ENCODE peak calls at places on chromosomes 6 and 20, in seven cellular contexts. One of them, this sample, is unnamed.

GRCh38 chr6:37891072-37891471 is 71.5 kb downstream of the ZFAND3 start:
- DNase-seq in GM23338: no peak
- DNase-seq in right atrium auricular region: no peak
- DNase-seq in lower lobe of right lung: no peak
- DNase-seq in left lung: no peak
- DNase-seq in A549: no peak
- DNase-seq in RWPE2: no peak
- DNase-seq in this sample: no peak

GRCh38 chr20:47773381-47773786 is 11.9 kb downstream of the SULF2 start:
- DNase-seq in GM23338: no peak
- DNase-seq in right atrium auricular region: no peak
- DNase-seq in lower lobe of right lung: peak; percentile 57
- DNase-seq in left lung: no peak
- DNase-seq in A549: no peak
- DNase-seq in RWPE2: no peak
- DNase-seq in this sample: no peak

GRCh38 chr20:19026121-19026878 is 186.1 kb upstream of the SLC24A3 start:
- DNase-seq in GM23338: no peak
- DNase-seq in right atrium auricular region: no peak
- DNase-seq in lower lobe of right lung: no peak
- DNase-seq in left lung: no peak
- DNase-seq in A549: no peak
- DNase-seq in RWPE2: no peak
- DNase-seq in this sample: no peak

GRCh38 chr20:20780127-20780822 is 67.8 kb upstream of the RALGAPA2 start:
- DNase-seq in GM23338: peak; percentile 19
- DNase-seq in right atrium auricular region: peak; percentile 87
- DNase-seq in lower lobe of right lung: peak; percentile 93
- DNase-seq in left lung: peak; percentile 88
- DNase-seq in A549: no peak
- DNase-seq in RWPE2: peak; percentile 76
- DNase-seq in this sample: peak; percentile 29

GRCh38 chr6:2791124-2792050 is 26.2 kb downstream of the WRNIP1 start:
- DNase-seq in GM23338: peak; percentile 87
- DNase-seq in right atrium auricular region: peak; percentile 85
- DNase-seq in lower lobe of right lung: peak; percentile 69
- DNase-seq in left lung: peak; percentile 73
- DNase-seq in A549: peak; percentile 74
- DNase-seq in RWPE2: no peak
- DNase-seq in this sample: peak; percentile 83

GRCh38 chr6:139587469-139587868 is 213.0 kb upstream of the CITED2 start:
- DNase-seq in GM23338: no peak
- DNase-seq in right atrium auricular region: no peak
- DNase-seq in lower lobe of right lung: no peak
- DNase-seq in left lung: no peak
- DNase-seq in A549: no peak
- DNase-seq in RWPE2: no peak
- DNase-seq in this sample: peak; percentile 79

GRCh38 chr6:144197919-144198318 is 47.6 kb downstream of the STX11 start:
- DNase-seq in GM23338: no peak
- DNase-seq in right atrium auricular region: no peak
- DNase-seq in lower lobe of right lung: no peak
- DNase-seq in left lung: no peak
- DNase-seq in A549: no peak
- DNase-seq in RWPE2: no peak
- DNase-seq in this sample: no peak

GRCh38 chr6:15770347-15771143 is 107.7 kb upstream of the DTNBP1 start:
- DNase-seq in GM23338: no peak
- DNase-seq in right atrium auricular region: no peak
- DNase-seq in lower lobe of right lung: no peak
- DNase-seq in left lung: no peak
- DNase-seq in A549: no peak
- DNase-seq in RWPE2: no peak
- DNase-seq in this sample: peak; percentile 47

GRCh38 chr6:13988049-13988738 is 63.4 kb downstream of the RNF182 start:
- DNase-seq in GM23338: no peak
- DNase-seq in right atrium auricular region: no peak
- DNase-seq in lower lobe of right lung: no peak
- DNase-seq in left lung: no peak
- DNase-seq in A549: no peak
- DNase-seq in RWPE2: no peak
- DNase-seq in this sample: no peak

GRCh38 chr6:120608826-120609225 is 725.5 kb downstream of the TBC1D32 start:
- DNase-seq in GM23338: no peak
- DNase-seq in right atrium auricular region: no peak
- DNase-seq in lower lobe of right lung: no peak
- DNase-seq in left lung: no peak
- DNase-seq in A549: no peak
- DNase-seq in RWPE2: no peak
- DNase-seq in this sample: peak; percentile 20

GRCh38 chr6:5175195-5175594 is 85.6 kb downstream of the LYRM4 start:
- DNase-seq in GM23338: peak; percentile 90
- DNase-seq in right atrium auricular region: no peak
- DNase-seq in lower lobe of right lung: no peak
- DNase-seq in left lung: no peak
- DNase-seq in A549: no peak
- DNase-seq in RWPE2: no peak
- DNase-seq in this sample: no peak

GRCh38 chr20:31594558-31595379 is 10.3 kb upstream of the ID1 start:
- DNase-seq in GM23338: peak; percentile 91
- DNase-seq in right atrium auricular region: peak; percentile 63
- DNase-seq in lower lobe of right lung: peak; percentile 55
- DNase-seq in left lung: no peak
- DNase-seq in A549: no peak
- DNase-seq in RWPE2: no peak
- DNase-seq in this sample: no peak

GRCh38 chr6:20034408-20034769 is 177.9 kb downstream of the MBOAT1 start:
- DNase-seq in GM23338: no peak
- DNase-seq in right atrium auricular region: no peak
- DNase-seq in lower lobe of right lung: no peak
- DNase-seq in left lung: no peak
- DNase-seq in A549: no peak
- DNase-seq in RWPE2: no peak
- DNase-seq in this sample: no peak

DNA sequence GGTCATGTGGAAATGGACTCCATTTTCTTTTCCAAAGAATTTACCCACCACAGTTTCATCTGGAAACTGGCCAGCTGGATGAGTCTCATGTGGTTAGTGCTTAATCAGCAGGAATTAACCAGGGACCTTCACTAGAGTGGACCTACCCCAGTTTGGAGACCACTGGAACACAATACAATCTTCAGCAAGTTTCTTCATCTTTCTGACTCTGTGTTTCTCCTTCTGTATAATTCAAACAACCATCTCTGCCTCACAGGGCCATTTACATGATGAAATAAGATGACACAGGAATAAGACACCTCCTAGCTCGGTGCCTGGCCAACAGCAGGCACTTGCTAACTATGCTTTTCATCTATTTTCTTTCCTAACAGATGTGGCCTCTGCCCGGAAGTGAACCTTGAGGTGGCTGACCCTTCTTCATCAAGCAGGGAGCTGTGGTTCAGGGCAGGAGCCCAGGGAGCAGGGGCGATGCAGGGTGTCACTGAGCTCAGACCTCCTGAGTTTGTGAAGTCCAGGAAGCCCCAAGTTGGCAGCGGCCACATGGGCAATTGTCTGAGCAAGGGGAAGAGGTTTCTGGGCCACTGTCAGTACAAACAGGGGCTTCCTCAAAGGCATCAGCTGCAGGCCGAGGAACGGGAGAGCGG is 98.8 kb downstream of the SOD2 start:
- DNase-seq in GM23338: no peak
- DNase-seq in right atrium auricular region: no peak
- DNase-seq in lower lobe of right lung: no peak
- DNase-seq in left lung: no peak
- DNase-seq in A549: no peak
- DNase-seq in RWPE2: no peak
- DNase-seq in this sample: peak; percentile 13
- H3K27ac ChIP-seq in GM23338: no peak overlapping the region
- H3K27ac ChIP-seq in right atrium auricular region: no peak overlapping the region
- H3K27ac ChIP-seq in lower lobe of right lung: no peak overlapping the region
- H3K27ac ChIP-seq in left lung: no peak overlapping the region
- H3K27ac ChIP-seq in A549: peak overlapping the region; percentile 68
- H3K27ac ChIP-seq in RWPE2: peak overlapping the region; percentile 76
- H3K27ac ChIP-seq in this sample: peak overlapping the region; percentile 38

DNA sequence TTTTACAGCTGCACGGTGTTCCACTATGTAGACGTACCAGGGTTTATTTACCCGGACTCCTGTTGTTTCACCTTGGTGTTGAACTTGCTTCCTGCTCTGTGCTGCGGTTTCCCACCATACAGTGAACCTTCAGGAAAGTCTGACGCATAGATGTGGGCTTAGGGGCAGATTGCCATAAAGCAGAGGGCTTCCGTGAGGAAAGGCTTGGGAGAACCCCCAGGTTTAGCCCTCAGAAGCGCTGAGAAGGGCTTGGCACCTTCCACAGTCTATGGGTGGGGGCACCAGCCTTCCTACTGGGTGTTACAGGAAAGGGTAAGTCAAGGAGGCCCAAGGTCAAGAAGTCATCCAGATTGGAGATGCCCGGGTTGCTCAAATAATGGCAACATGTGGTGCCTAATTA is 19.2 kb upstream of the MRPS18A start:
- DNase-seq in GM23338: no peak
- DNase-seq in right atrium auricular region: no peak
- DNase-seq in lower lobe of right lung: no peak
- DNase-seq in left lung: no peak
- DNase-seq in A549: no peak
- DNase-seq in RWPE2: no peak
- DNase-seq in this sample: no peak
- H3K4me1 ChIP-seq in GM23338: peaks cover 31% of the 10 kb centered on the region
- H3K4me1 ChIP-seq in right atrium auricular region: no peaks in the 10 kb centered on the region
- H3K4me1 ChIP-seq in lower lobe of right lung: peaks cover 59% of the 10 kb centered on the region
- H3K4me1 ChIP-seq in left lung: peaks cover 31% of the 10 kb centered on the region
- H3K4me1 ChIP-seq in A549: peaks cover 62% of the 10 kb centered on the region
- H3K4me1 ChIP-seq in RWPE2: peaks cover 25% of the 10 kb centered on the region
- H3K4me1 ChIP-seq in this sample: peaks cover 13% of the 10 kb centered on the region

GRCh38 chr6:159303784-159304183 is 134.6 kb downstream of the FNDC1 start:
- DNase-seq in GM23338: no peak
- DNase-seq in right atrium auricular region: no peak
- DNase-seq in lower lobe of right lung: no peak
- DNase-seq in left lung: no peak
- DNase-seq in A549: no peak
- DNase-seq in RWPE2: no peak
- DNase-seq in this sample: no peak

GRCh38 chr6:159305159-159305558 is 136.0 kb downstream of the FNDC1 start:
- DNase-seq in GM23338: no peak
- DNase-seq in right atrium auricular region: no peak
- DNase-seq in lower lobe of right lung: no peak
- DNase-seq in left lung: no peak
- DNase-seq in A549: no peak
- DNase-seq in RWPE2: no peak
- DNase-seq in this sample: no peak

GRCh38 chr6:159302196-159302595 is 133.0 kb downstream of the FNDC1 start:
- DNase-seq in GM23338: no peak
- DNase-seq in right atrium auricular region: no peak
- DNase-seq in lower lobe of right lung: no peak
- DNase-seq in left lung: no peak
- DNase-seq in A549: no peak
- DNase-seq in RWPE2: no peak
- DNase-seq in this sample: no peak

GRCh38 chr6:159306134-159306537 is 136.9 kb downstream of the FNDC1 start:
- DNase-seq in GM23338: no peak
- DNase-seq in right atrium auricular region: no peak
- DNase-seq in lower lobe of right lung: no peak
- DNase-seq in left lung: no peak
- DNase-seq in A549: no peak
- DNase-seq in RWPE2: no peak
- DNase-seq in this sample: no peak

DNA sequence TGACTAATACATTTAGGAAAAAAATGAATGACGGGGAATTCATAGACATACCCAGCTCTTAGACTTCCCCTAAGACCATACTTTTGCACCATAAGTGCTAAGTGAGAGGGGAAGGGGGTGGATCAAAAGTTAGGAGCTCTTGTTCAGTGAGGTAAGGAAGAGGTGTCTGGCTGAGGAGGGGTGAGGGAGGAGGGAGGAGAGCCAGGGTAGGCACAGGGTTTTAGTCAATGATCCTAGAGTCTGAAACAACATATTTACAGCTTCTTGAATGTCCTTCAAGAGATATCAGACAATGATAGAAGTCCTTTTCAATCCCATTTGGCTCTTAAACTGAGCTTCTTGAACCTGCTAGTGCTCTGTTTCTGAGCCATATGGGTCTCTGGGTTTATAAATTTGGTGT is 135.4 kb downstream of the FNDC1 start:
- DNase-seq in GM23338: no peak
- DNase-seq in right atrium auricular region: no peak
- DNase-seq in lower lobe of right lung: no peak
- DNase-seq in left lung: no peak
- DNase-seq in A549: no peak
- DNase-seq in RWPE2: no peak
- DNase-seq in this sample: no peak
- TF ChIP-seq CTCF in GM23338: no peak
- TF ChIP-seq CTCF in right atrium auricular region: no peak
- TF ChIP-seq CTCF in lower lobe of right lung: no peak
- TF ChIP-seq CTCF in left lung: no peak
- TF ChIP-seq CTCF in A549: no peak
- TF ChIP-seq CTCF in RWPE2: no peak
- TF ChIP-seq CTCF in this sample: no peak

DNA sequence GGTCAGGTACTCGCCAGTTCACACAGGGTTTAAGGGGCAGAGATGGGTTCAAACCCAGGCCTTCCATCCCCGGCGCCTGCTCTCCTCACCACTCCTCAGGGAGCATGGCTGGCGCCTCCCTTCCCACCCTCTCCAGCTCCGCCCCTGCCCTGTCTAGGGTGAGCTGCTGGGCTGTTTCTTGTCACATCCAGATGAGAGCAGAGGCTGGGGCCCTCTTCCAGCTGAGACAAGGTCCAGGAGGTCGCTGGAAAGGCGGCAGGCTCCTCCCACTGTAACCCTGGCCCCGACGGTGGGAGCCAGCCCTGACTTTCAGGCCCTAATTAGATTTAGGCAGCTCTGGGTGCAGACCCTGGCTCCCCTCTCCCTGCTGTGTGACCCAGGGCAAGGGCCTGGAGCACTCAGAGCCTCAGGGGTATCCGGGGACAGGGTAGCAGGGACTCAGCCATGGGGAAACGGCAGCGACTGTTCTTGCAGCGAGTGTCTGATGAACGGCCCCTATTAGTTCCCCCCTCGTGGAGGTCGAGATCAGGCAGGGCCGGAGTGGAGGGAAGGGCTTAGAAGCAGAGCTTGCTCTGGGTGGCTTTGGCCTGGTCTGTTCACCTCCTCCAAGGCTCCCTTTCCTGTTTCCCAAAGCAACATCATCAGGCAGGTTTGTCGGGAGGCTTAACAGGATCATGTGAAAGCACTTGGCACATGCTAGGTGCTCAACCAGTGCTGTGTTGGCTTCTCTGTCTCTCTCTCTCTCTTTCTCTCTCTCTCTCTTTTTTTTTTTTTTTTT is 33.4 kb downstream of the SNAI1 start:
- DNase-seq in GM23338: no peak
- DNase-seq in right atrium auricular region: no peak
- DNase-seq in lower lobe of right lung: no peak
- DNase-seq in left lung: no peak
- DNase-seq in A549: no peak
- DNase-seq in RWPE2: no peak
- DNase-seq in this sample: no peak
- H3K27ac ChIP-seq in GM23338: no peak overlapping the region
- H3K27ac ChIP-seq in right atrium auricular region: no peak overlapping the region
- H3K27ac ChIP-seq in lower lobe of right lung: no peak overlapping the region
- H3K27ac ChIP-seq in left lung: no peak overlapping the region
- H3K27ac ChIP-seq in A549: peak overlapping the region; percentile 70
- H3K27ac ChIP-seq in RWPE2: no peak overlapping the region
- H3K27ac ChIP-seq in this sample: no peak overlapping the region